ENCODE peak calls at places on chromosomes 16 and 17, in four cellular contexts. A, X, P and Q are unnamed samples.

GRCh38 chr17:83185023-83186002 is 105.9 kb downstream of the METRNL start:
- DNase-seq in A (no peak), X (no peak), P (peak; percentile 63), Q (no peak)

GRCh38 chr17:50039058-50039457 is 16.9 kb upstream of the ITGA3 start:
- DNase-seq in X (no peak), A (no peak), P (no peak), Q (no peak)

GRCh38 chr16:3118846-3119245 is 6.5 kb downstream of the ZNF205 start:
- DNase-seq in P (no peak), X (no peak), A (no peak), Q (no peak)

GRCh38 chr17:386145-386876 is 33.7 kb upstream of the RPH3AL start:
- DNase-seq in X (no peak), P (peak; percentile 83), A (peak; percentile 49), Q (peak; percentile 18)

GRCh38 chr16:67441289-67441753 is 10.4 kb downstream of the HSD11B2 start:
- DNase-seq in A (peak; percentile 58), X (no peak), P (no peak), Q (no peak)

GRCh38 chr17:51079049-51079448 is 41.6 kb downstream of the SPAG9 start:
- DNase-seq in X (no peak), P (no peak), A (peak; percentile 53), Q (no peak)

GRCh38 chr17:6752068-6752909 is 3.6 kb upstream of the XAF1 start:
- DNase-seq in P (peak; percentile 80), A (peak; percentile 98), X (peak; percentile 28), Q (peak; percentile 31)

GRCh38 chr16:30521873-30522641 is 4.3 kb downstream of the ZNF768 start:
- DNase-seq in A (no peak), X (no peak), P (no peak), Q (no peak)

GRCh38 chr17:1122681-1123396 is 56.9 kb downstream of the ABR start:
- DNase-seq in A (peak; percentile 79), X (no peak), P (peak; percentile 91), Q (no peak)

GRCh38 chr16:84308120-84308519 is 13.4 kb downstream of the WFDC1 start:
- DNase-seq in P (peak; percentile 87), A (peak; percentile 61), X (no peak), Q (no peak)

GRCh38 chr17:37710344-37710886 is 34.4 kb downstream of the HNF1B start:
- DNase-seq in A (no peak), P (no peak), X (no peak), Q (no peak)

GRCh38 chr17:77840156-77840555 is 118.3 kb upstream of the TNRC6C start:
- DNase-seq in A (no peak), P (peak; percentile 37), X (no peak), Q (no peak)

GRCh38 chr17:17414316-17414937 is 62.4 kb upstream of the MED9 start:
- DNase-seq in P (peak; percentile 64), A (peak; percentile 70), X (no peak), Q (no peak)

GRCh38 chr17:72342582-72343527 is 222.0 kb downstream of the SOX9 start:
- DNase-seq in X (no peak), A (no peak), P (no peak), Q (no peak)

GRCh38 chr17:69590690-69591089 is 176.2 kb downstream of the MAP2K6 start:
- DNase-seq in P (no peak), X (no peak), A (no peak), Q (no peak)

GRCh38 chr17:4721203-4722135 is 9.8 kb upstream of the MED11 start:
- DNase-seq in A (peak; percentile 19), X (no peak), P (no peak), Q (no peak)

GRCh38 chr16:57479422-57480126 is 6.7 kb downstream of the DOK4 start:
- DNase-seq in P (no peak), X (no peak), A (no peak), Q (no peak)

GRCh38 chr16:49767998-49768397 is 87.9 kb downstream of the ZNF423 start:
- DNase-seq in X (no peak), A (no peak), P (no peak), Q (no peak)

GRCh38 chr17:8754890-8755289 is 3.5 kb downstream of the SPDYE4 start:
- DNase-seq in X (no peak), P (no peak), A (no peak), Q (no peak)

GRCh38 chr17:28957992-28958355 is 6.7 kb upstream of the PHF12 start:
- DNase-seq in P (peak; percentile 48), X (no peak), A (no peak), Q (no peak)

GRCh38 chr17:63430223-63430622 is 15.9 kb downstream of the CYB561 start:
- DNase-seq in A (no peak), P (peak; percentile 9), X (no peak), Q (no peak)

GRCh38 chr17:71633391-71633849 is 487.4 kb upstream of the SOX9 start:
- DNase-seq in P (no peak), X (peak; percentile 89), A (peak; percentile 83), Q (no peak)